ENCODE peak calls at places on chromosome 13, in four cellular contexts. One of them, this sample, is unnamed.

GRCh38 chr13:83162493-83162892 is 719.8 kb downstream of the SLITRK1 start:
- DNase-seq in breast epithelium: no peak
- DNase-seq in ovary: no peak
- DNase-seq in cardiac muscle cell: peak; percentile 32
- DNase-seq in this sample: no peak

GRCh38 chr13:30037766-30038165 is 187.3 kb upstream of the UBL3 start:
- DNase-seq in breast epithelium: no peak
- DNase-seq in ovary: no peak
- DNase-seq in cardiac muscle cell: peak; percentile 40
- DNase-seq in this sample: no peak

GRCh38 chr13:29743229-29743786 is 107.1 kb downstream of the UBL3 start:
- DNase-seq in cardiac muscle cell: peak; percentile 33
- DNase-seq in ovary: no peak
- DNase-seq in breast epithelium: peak; percentile 52
- DNase-seq in this sample: no peak

GRCh38 chr13:73449258-73449657 is 390.5 kb downstream of the KLF5 start:
- DNase-seq in cardiac muscle cell: no peak
- DNase-seq in ovary: no peak
- DNase-seq in breast epithelium: no peak
- DNase-seq in this sample: no peak

GRCh38 chr13:31773538-31773937 is 34.2 kb downstream of the RXFP2 start:
- DNase-seq in ovary: no peak
- DNase-seq in breast epithelium: no peak
- DNase-seq in cardiac muscle cell: peak; percentile 73
- DNase-seq in this sample: no peak

GRCh38 chr13:40479196-40479845 is 187.1 kb downstream of the FOXO1 start:
- DNase-seq in ovary: no peak
- DNase-seq in breast epithelium: no peak
- DNase-seq in cardiac muscle cell: no peak
- DNase-seq in this sample: no peak

GRCh38 chr13:75870397-75870801 is 234.3 kb downstream of the LMO7 start:
- DNase-seq in cardiac muscle cell: peak; percentile 38
- DNase-seq in ovary: no peak
- DNase-seq in breast epithelium: no peak
- DNase-seq in this sample: no peak

GRCh38 chr13:62837895-62838294 is 1422.2 kb upstream of the PCDH20 start:
- DNase-seq in ovary: no peak
- DNase-seq in cardiac muscle cell: no peak
- DNase-seq in breast epithelium: no peak
- DNase-seq in this sample: no peak

GRCh38 chr13:22081430-22081829 is 410.6 kb downstream of the FGF9 start:
- DNase-seq in cardiac muscle cell: no peak
- DNase-seq in breast epithelium: no peak
- DNase-seq in ovary: no peak
- DNase-seq in this sample: no peak

GRCh38 chr13:22285867-22286632 is 615.2 kb downstream of the FGF9 start:
- DNase-seq in cardiac muscle cell: no peak
- DNase-seq in breast epithelium: no peak
- DNase-seq in ovary: no peak
- DNase-seq in this sample: no peak

GRCh38 chr13:40251343-40252032 is 415.0 kb downstream of the FOXO1 start:
- DNase-seq in breast epithelium: no peak
- DNase-seq in cardiac muscle cell: peak; percentile 69
- DNase-seq in ovary: no peak
- DNase-seq in this sample: no peak

GRCh38 chr13:112127564-112127963 is 60.6 kb downstream of the SOX1 start:
- DNase-seq in cardiac muscle cell: no peak
- DNase-seq in breast epithelium: no peak
- DNase-seq in ovary: no peak
- DNase-seq in this sample: no peak

GRCh38 chr13:95367309-95367843 is 66.1 kb upstream of the ABCC4 start:
- DNase-seq in ovary: no peak
- DNase-seq in breast epithelium: no peak
- DNase-seq in cardiac muscle cell: no peak
- DNase-seq in this sample: no peak

GRCh38 chr13:31437975-31438374 is 238.2 kb downstream of the B3GLCT start:
- DNase-seq in ovary: no peak
- DNase-seq in cardiac muscle cell: no peak
- DNase-seq in breast epithelium: no peak
- DNase-seq in this sample: no peak

GRCh38 chr13:32164622-32165268 is 133.2 kb downstream of the FRY start:
- DNase-seq in ovary: no peak
- DNase-seq in cardiac muscle cell: peak; percentile 84
- DNase-seq in breast epithelium: no peak
- DNase-seq in this sample: no peak

GRCh38 chr13:46178143-46178542 is 3.8 kb downstream of the LCP1 start:
- DNase-seq in breast epithelium: no peak
- DNase-seq in ovary: no peak
- DNase-seq in cardiac muscle cell: peak; percentile 15
- DNase-seq in this sample: no peak

GRCh38 chr13:51585696-51586095 is 1.4 kb downstream of the WDFY2 start:
- DNase-seq in breast epithelium: no peak
- DNase-seq in cardiac muscle cell: peak; percentile 25
- DNase-seq in ovary: no peak
- DNase-seq in this sample: no peak

GRCh38 chr13:46595918-46596315 is 42.9 kb downstream of the LRCH1 start:
- DNase-seq in ovary: no peak
- DNase-seq in breast epithelium: no peak
- DNase-seq in cardiac muscle cell: no peak
- DNase-seq in this sample: no peak

GRCh38 chr13:80235559-80236296 is 105.2 kb downstream of the SPRY2 start:
- DNase-seq in cardiac muscle cell: peak; percentile 59
- DNase-seq in ovary: no peak
- DNase-seq in breast epithelium: no peak
- DNase-seq in this sample: no peak

GRCh38 chr13:39259371-39259770 is 221.1 kb downstream of the NHLRC3 start:
- DNase-seq in breast epithelium: no peak
- DNase-seq in ovary: no peak
- DNase-seq in cardiac muscle cell: no peak
- DNase-seq in this sample: no peak

GRCh38 chr13:50275392-50276063 is 260.3 kb downstream of the KCNRG start:
- DNase-seq in ovary: no peak
- DNase-seq in cardiac muscle cell: no peak
- DNase-seq in breast epithelium: no peak
- DNase-seq in this sample: no peak

GRCh38 chr13:75636339-75637095 is 387 bp downstream of the LMO7 start:
- DNase-seq in ovary: peak; percentile 28
- DNase-seq in cardiac muscle cell: peak; percentile 18
- DNase-seq in breast epithelium: no peak
- DNase-seq in this sample: peak; percentile 81

GRCh38 chr13:86174632-86175031 is 375.4 kb upstream of the SLITRK6 start:
- DNase-seq in breast epithelium: no peak
- DNase-seq in cardiac muscle cell: no peak
- DNase-seq in ovary: no peak
- DNase-seq in this sample: no peak

GRCh38 chr13:82688400-82688999 is 1193.8 kb downstream of the SLITRK1 start:
- DNase-seq in ovary: no peak
- DNase-seq in breast epithelium: no peak
- DNase-seq in cardiac muscle cell: peak; percentile 13
- DNase-seq in this sample: no peak

GRCh38 chr13:67075239-67075638 is 154.9 kb downstream of the PCDH9 start:
- DNase-seq in cardiac muscle cell: peak; percentile 64
- DNase-seq in breast epithelium: no peak
- DNase-seq in ovary: no peak
- DNase-seq in this sample: no peak

GRCh38 chr13:19606152-19606551 is 27.3 kb upstream of the MPHOSPH8 start:
- DNase-seq in cardiac muscle cell: no peak
- DNase-seq in ovary: no peak
- DNase-seq in breast epithelium: no peak
- DNase-seq in this sample: no peak

GRCh38 chr13:112748947-112749346 is 59.1 kb downstream of the ATP11A start:
- DNase-seq in ovary: no peak
- DNase-seq in breast epithelium: no peak
- DNase-seq in cardiac muscle cell: peak; percentile 25
- DNase-seq in this sample: no peak

GRCh38 chr13:71797487-71797886 is 69.5 kb downstream of the DACH1 start:
- DNase-seq in cardiac muscle cell: no peak
- DNase-seq in ovary: no peak
- DNase-seq in breast epithelium: no peak
- DNase-seq in this sample: no peak

GRCh38 chr13:44383945-44384344 is 10.3 kb downstream of the SERP2 start:
- DNase-seq in cardiac muscle cell: no peak
- DNase-seq in ovary: no peak
- DNase-seq in breast epithelium: no peak
- DNase-seq in this sample: no peak

GRCh38 chr13:44380404-44381165 is 7.0 kb downstream of the SERP2 start:
- DNase-seq in breast epithelium: no peak
- DNase-seq in ovary: no peak
- DNase-seq in cardiac muscle cell: no peak
- DNase-seq in this sample: no peak

GRCh38 chr13:44384778-44385177 is 11.2 kb downstream of the SERP2 start:
- DNase-seq in cardiac muscle cell: no peak
- DNase-seq in breast epithelium: no peak
- DNase-seq in ovary: no peak
- DNase-seq in this sample: no peak

GRCh38 chr13:44385401-44385800 is 11.8 kb downstream of the SERP2 start:
- DNase-seq in ovary: no peak
- DNase-seq in breast epithelium: no peak
- DNase-seq in cardiac muscle cell: no peak
- DNase-seq in this sample: no peak

DNA sequence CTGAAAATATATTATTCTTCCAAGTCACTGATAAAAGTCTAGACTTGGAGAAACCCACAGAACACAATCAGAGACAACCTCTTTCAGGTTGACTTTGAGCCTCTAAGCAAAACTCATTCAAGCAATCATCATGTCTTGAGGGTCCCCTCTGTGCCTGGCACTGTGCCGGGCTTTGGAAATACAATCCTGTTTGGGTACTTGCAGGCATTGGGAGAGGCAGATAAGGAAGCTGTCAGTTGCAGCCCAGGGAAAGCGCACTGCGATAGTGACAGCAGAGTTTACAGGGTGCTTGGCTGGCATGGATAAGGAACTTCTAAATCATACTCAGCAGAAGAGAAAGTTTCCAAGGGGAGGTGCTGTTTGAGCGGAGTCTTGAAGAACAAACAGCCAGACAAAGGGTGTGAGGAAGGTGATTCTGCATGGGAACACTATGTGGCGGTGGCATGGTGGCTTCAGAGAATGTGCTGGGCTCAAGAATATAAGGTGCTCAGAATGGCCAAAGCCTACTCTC is 9.1 kb downstream of the SERP2 start:
- DNase-seq in cardiac muscle cell: no peak
- DNase-seq in breast epithelium: no peak
- DNase-seq in ovary: no peak
- DNase-seq in this sample: no peak
- H3K4me1 ChIP-seq in cardiac muscle cell: peaks cover 56% of the 10 kb centered on the region
- H3K4me1 ChIP-seq in breast epithelium: no peaks in the 10 kb centered on the region
- H3K4me1 ChIP-seq in ovary: no peaks in the 10 kb centered on the region
- H3K4me1 ChIP-seq in this sample: no peaks in the 10 kb centered on the region

DNA sequence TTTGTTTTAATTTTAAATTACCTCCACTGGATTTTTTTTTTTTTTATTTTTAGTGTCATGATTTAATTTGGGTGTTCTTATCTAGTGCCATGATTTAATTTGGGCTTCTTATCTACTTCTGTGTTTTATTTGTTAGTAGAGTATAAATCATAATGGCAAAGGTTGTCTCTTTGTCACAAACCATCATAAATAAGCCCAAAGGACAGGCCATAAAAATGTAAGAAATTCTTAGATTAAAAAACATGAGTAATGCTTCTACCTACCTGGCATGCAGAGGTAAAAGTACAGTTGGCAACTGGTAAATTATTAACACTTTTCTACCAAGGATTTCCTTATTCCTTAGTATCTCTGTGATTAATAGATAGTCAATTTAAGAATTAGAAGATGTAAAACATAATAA is 55.2 kb downstream of the ERCC5 start:
- DNase-seq in ovary: no peak
- DNase-seq in breast epithelium: no peak
- DNase-seq in cardiac muscle cell: no peak
- DNase-seq in this sample: no peak
- H3K4me1 ChIP-seq in ovary: no peaks in the 10 kb centered on the region
- H3K4me1 ChIP-seq in breast epithelium: no peaks in the 10 kb centered on the region
- H3K4me1 ChIP-seq in cardiac muscle cell: peaks cover 7% of the 10 kb centered on the region
- H3K4me1 ChIP-seq in this sample: no peaks in the 10 kb centered on the region

DNA sequence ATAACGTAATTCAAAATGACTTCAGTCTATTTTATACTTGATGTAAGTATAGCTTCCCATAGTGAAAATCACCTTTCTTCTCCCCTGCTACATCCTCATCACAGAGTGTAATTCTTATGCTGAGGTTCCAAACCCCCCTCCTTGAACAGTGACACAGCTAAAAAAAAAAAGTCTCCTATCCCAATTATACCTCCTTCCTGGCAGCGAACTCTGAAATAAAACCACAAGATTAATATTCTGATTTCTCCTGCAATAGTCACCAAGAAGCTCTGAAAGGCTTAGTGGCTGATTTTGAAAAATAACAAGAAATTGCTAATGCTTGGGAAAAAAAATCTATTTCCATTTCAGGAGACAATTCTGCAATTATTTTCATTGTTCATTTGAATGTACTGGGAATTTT is 36.3 kb downstream of the EFNB2 start:
- DNase-seq in breast epithelium: no peak
- DNase-seq in ovary: no peak
- DNase-seq in cardiac muscle cell: no peak
- DNase-seq in this sample: no peak
- H3K4me1 ChIP-seq in breast epithelium: no peaks in the 10 kb centered on the region
- H3K4me1 ChIP-seq in ovary: no peaks in the 10 kb centered on the region
- H3K4me1 ChIP-seq in cardiac muscle cell: peaks cover 26% of the 10 kb centered on the region
- H3K4me1 ChIP-seq in this sample: peaks cover 5% of the 10 kb centered on the region

GRCh38 chr13:48492123-48493075 is 40.5 kb downstream of the RCBTB2 start:
- DNase-seq in ovary: peak; percentile 75
- DNase-seq in breast epithelium: no peak
- DNase-seq in cardiac muscle cell: peak; percentile 91
- DNase-seq in this sample: peak; percentile 82

GRCh38 chr13:48493076-48493765 is 39.7 kb downstream of the RCBTB2 start:
- DNase-seq in ovary: no peak
- DNase-seq in cardiac muscle cell: peak; percentile 42
- DNase-seq in breast epithelium: no peak
- DNase-seq in this sample: no peak

GRCh38 chr13:48489666-48490065 is 43.2 kb downstream of the RCBTB2 start:
- DNase-seq in breast epithelium: no peak
- DNase-seq in ovary: no peak
- DNase-seq in cardiac muscle cell: no peak
- DNase-seq in this sample: no peak

GRCh38 chr13:48490241-48490640 is 42.6 kb downstream of the RCBTB2 start:
- DNase-seq in breast epithelium: no peak
- DNase-seq in cardiac muscle cell: no peak
- DNase-seq in ovary: no peak
- DNase-seq in this sample: no peak

DNA sequence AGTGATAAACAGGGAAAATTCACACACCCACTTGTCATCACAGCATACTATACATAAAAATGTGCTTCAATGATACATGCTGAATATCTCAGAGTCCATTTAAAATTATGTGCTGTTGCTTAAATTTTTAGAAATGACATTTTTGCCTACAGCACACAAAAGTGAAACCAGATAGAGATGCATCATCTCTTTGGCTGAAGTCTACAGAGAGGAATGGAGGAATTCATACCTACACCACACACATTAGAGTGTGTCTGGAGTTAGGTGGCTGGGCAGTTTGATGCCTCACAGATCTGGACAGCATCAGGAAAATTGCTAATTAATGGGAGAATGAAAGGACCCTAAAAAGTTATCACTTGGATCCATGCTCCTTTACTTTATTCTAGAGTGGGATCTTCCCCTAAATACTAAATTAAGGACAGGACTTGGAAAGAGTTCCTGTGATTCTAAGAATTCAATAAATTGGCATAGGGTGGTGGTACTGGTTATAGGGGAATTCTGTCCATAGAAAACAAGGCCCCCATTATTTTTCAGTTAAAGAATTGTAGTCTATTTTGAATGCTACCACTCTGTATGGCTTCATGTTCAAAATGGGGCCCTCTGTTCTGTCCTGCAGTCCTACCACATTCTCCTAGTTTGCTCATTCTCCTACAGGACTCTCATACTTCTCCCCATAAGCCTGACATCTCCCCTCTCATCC is 41.3 kb downstream of the RCBTB2 start:
- DNase-seq in cardiac muscle cell: no peak
- DNase-seq in ovary: no peak
- DNase-seq in breast epithelium: no peak
- DNase-seq in this sample: no peak
- H3K4me1 ChIP-seq in cardiac muscle cell: no peaks in the 10 kb centered on the region
- H3K4me1 ChIP-seq in ovary: peaks cover 6% of the 10 kb centered on the region
- H3K4me1 ChIP-seq in breast epithelium: no peaks in the 10 kb centered on the region
- H3K4me1 ChIP-seq in this sample: peaks cover 2% of the 10 kb centered on the region

This sample was measured in aorta.